ENCODE peak calls at places on chromosomes 11 and 22, in seven cellular contexts. J, W, R, B, C, N and M are unnamed samples.

GRCh38 chr11:119319702-119320592 is 3.0 kb upstream of the MCAM start:
- DNase-seq in J (no peak), W (no peak), R (no peak), B (no peak), C (no peak), N (no peak), M (no peak)

GRCh38 chr11:65323813-65324212 is 9.1 kb downstream of the CDC42EP2 start:
- DNase-seq in J (no peak), W (no peak), R (no peak), B (no peak), C (peak; percentile 26), N (no peak), M (no peak)

GRCh38 chr11:47384498-47384897 is 6.2 kb upstream of the SPI1 start:
- DNase-seq in J (no peak), W (no peak), R (no peak), B (peak; percentile 18), C (no peak), N (no peak), M (no peak)

GRCh38 chr11:15947681-15948648 is 408.4 kb downstream of the SOX6 start:
- DNase-seq in J (no peak), W (no peak), R (no peak), B (no peak), C (no peak), N (no peak), M (no peak)

GRCh38 chr11:70471254-70471653 is 72.9 kb downstream of the CTTN start:
- DNase-seq in J (no peak), W (peak; percentile 5), R (no peak), B (peak; percentile 47), C (no peak), N (no peak), M (no peak)

GRCh38 chr11:117221775-117222517 is 9.9 kb downstream of the PCSK7 start:
- DNase-seq in J (peak; percentile 72), W (peak; percentile 64), R (peak; percentile 66), B (no peak), C (no peak), N (peak; percentile 88), M (peak; percentile 86)

GRCh38 chr11:90113541-90113940 is 20.9 kb upstream of the NAALAD2 start:
- DNase-seq in J (no peak), W (no peak), R (no peak), B (no peak), C (no peak), N (no peak), M (no peak)

GRCh38 chr22:24451162-24451561 is 23.8 kb downstream of the ADORA2A start:
- DNase-seq in J (no peak), W (no peak), R (no peak), B (no peak), C (no peak), N (no peak), M (no peak)

GRCh38 chr11:43937434-43938411 is 4.7 kb upstream of the C11orf96 start:
- DNase-seq in J (peak; percentile 70), W (no peak), R (no peak), B (no peak), C (no peak), N (no peak), M (no peak)

GRCh38 chr11:57230316-57230715 is 6.7 kb downstream of the APLNR start:
- DNase-seq in J (no peak), W (no peak), R (no peak), B (no peak), C (no peak), N (no peak), M (no peak)

GRCh38 chr11:78684377-78684776 is 109.7 kb upstream of the NARS2 start:
- DNase-seq in J (peak; percentile 11), W (no peak), R (no peak), B (no peak), C (no peak), N (no peak), M (no peak)

GRCh38 chr22:22818861-22819855 is 68.5 kb upstream of the IGLL5 start:
- DNase-seq in J (no peak), W (no peak), R (no peak), B (peak; percentile 81), C (no peak), N (no peak), M (no peak)

GRCh38 chr11:1936781-1937615 is 10.1 kb upstream of the MRPL23 start:
- DNase-seq in J (no peak), W (no peak), R (no peak), B (peak; percentile 76), C (peak; percentile 40), N (no peak), M (no peak)

GRCh38 chr11:116454020-116454645 is 318.7 kb downstream of the BUD13 start:
- DNase-seq in J (peak; percentile 27), W (peak; percentile 83), R (peak; percentile 69), B (no peak), C (no peak), N (no peak), M (no peak)

GRCh38 chr11:7004482-7004881 is 15.7 kb downstream of the ZNF214 start:
- DNase-seq in J (peak; percentile 86), W (peak; percentile 45), R (peak; percentile 17), B (no peak), C (no peak), N (peak; percentile 19), M (no peak)

GRCh38 chr11:15216678-15217077 is 102.0 kb downstream of the INSC start:
- DNase-seq in J (no peak), W (no peak), R (no peak), B (no peak), C (no peak), N (no peak), M (no peak)

GRCh38 chr11:47051217-47051616 is 114.7 kb downstream of the CSTPP1 start:
- DNase-seq in J (peak; percentile 51), W (no peak), R (no peak), B (no peak), C (no peak), N (peak; percentile 27), M (no peak)

GRCh38 chr11:75768112-75768908 is at the start of gene DGAT2:
- DNase-seq in J (peak; percentile 42), W (peak; percentile 84), R (peak; percentile 78), B (peak; percentile 96), C (peak; percentile 88), N (peak; percentile 65), M (peak; percentile 70)

GRCh38 chr11:76885390-76886097 is 24.8 kb downstream of the ACER3 start:
- DNase-seq in J (peak; percentile 49), W (no peak), R (no peak), B (no peak), C (no peak), N (no peak), M (no peak)

DNA sequence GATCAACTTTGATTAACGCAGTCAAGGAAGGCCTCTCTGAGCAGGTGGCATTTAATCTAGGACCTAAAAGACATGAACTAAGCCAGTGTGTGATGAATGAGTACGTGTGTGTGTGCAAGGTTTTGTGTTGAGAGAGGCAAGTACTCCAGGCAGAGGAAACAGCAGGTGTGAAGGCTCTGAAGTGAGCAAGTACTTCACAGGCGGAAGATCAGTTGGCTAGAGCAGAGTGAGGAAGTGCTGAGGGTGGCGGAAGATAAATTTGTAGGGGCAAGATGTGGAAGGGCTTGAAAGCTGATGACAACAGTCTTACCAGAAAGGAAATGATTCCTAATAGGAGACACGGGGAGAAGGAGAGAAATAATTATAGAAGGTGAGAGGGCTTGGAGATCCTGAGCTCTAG is 6.7 kb downstream of the APIP start:
- DNase-seq in J (no peak), W (no peak), R (no peak), B (no peak), C (no peak), N (no peak), M (no peak)
- H3K4me1 ChIP-seq in J (no peaks in the 10 kb centered on the region), W (peaks cover 3% of the 10 kb centered on the region), R (no peaks in the 10 kb centered on the region), B (no peaks in the 10 kb centered on the region), C (peaks cover 8% of the 10 kb centered on the region), N (no peaks in the 10 kb centered on the region), M (peaks cover 4% of the 10 kb centered on the region)

DNA sequence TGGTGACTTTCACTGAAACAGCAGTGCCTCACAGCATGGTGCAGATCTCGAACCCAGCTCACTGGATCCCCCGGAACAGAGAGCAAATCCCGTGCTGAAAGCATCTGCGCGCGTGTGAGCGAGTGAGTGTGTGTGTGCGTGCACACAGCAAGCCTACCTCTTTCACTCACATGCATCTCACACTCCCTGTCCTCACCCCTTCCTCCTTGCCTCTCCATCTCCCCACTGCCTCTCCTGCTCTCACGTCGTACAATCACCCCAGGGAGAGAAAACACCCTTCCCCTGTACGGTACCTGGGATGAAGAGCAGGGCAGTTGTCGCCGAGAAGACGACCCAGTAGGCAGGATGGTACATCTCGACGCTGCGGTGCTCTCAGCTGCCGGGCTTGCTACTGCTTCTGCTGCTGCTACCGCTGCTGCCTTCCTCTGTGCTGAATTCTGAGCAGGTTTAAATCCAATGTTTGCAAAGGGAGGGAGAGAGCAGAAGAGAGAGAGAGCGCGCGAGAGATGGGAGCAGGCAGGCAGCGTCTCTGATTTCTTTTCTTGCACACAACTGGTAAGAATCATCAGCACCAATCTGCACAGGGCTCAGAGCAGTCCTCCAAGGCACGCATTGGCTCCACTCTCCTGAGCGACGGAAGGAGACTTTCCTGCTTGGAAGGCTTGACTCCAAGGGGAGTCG is at the start of gene OPCML:
- DNase-seq in J (no peak), W (no peak), R (no peak), B (no peak), C (no peak), N (no peak), M (no peak)
- H3K4me3 ChIP-seq in J (no peak within 1 kb of the TSS), W (no peak within 1 kb of the TSS), R (no peak within 1 kb of the TSS), B (no peak within 1 kb of the TSS), C (no peak within 1 kb of the TSS), N (no peak within 1 kb of the TSS), M (no peak within 1 kb of the TSS)

DNA sequence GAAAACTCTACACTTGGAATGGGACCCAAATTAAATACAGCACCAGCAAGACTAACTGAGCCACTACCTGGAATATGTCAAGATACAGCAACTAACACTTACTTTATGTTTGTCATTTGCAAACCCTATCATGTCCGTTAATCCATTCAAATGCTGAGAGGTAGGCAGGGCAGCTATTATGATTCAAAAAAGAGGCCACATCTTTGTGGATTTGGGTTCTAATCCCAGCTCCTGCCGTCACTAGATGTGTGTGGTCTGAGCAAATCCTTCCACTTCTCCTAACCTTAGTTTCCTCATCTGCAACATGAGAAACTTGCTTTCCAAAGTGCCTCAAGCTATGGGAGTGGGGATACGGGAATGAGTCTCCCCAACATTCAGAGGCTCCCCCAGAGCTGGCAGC is 24.2 kb downstream of the FLI1 start:
- DNase-seq in J (no peak), W (no peak), R (no peak), B (no peak), C (no peak), N (no peak), M (no peak)
- H3K4me1 ChIP-seq in J (peaks cover 21% of the 10 kb centered on the region), W (peaks cover 7% of the 10 kb centered on the region), R (peaks cover 7% of the 10 kb centered on the region), B (peaks cover 98% of the 10 kb centered on the region), C (peaks cover 95% of the 10 kb centered on the region), N (peaks cover 14% of the 10 kb centered on the region), M (peaks cover 89% of the 10 kb centered on the region)

DNA sequence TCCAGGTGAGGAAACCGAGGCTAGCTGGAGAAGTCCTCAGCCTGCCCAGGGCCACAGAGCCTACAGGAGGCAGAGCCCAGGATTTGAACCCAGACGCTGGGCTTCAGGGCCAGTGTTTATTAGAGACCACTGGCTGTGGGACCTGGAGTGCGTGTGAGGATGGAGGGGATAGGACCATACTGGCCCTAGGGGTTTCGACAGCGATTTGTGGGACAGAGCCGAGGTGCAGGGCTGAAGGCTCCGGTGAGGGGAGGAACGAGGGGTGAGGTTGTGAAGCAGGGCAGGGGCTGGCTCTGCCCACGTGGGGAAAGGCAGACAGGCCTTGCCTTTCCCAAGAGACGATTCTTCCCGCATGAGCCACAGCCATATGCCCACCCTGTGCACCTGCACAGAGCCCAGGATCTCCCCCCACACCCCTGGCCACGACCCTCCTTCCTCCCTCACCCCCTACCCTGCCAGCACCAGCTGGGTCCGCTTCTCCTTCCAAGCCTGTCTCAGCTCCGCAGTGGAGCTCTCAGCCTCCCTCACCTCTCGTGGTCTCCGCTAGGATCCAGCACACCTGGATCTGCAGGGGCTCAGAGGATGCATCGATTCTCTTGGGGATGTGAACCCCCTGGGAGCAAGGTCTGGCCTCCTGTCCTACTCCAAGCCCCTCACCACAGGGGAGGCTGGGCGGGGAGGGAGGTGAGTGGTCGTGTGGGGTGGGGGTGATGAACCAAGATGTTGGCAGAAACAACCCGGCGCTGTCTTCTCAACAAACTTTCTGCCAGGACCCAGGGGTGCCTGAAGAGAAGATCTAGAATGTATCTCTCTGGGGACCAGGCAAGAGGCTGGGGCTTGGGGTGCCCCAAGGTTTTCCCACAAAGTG is 58.4 kb downstream of the RTL6 start:
- DNase-seq in J (no peak), W (no peak), R (no peak), B (peak; percentile 57), C (no peak), N (no peak), M (no peak)
- H3K4me3 ChIP-seq in J (no peak overlapping the region), W (no peak overlapping the region), R (no peak overlapping the region), B (no peak overlapping the region), C (no peak overlapping the region), N (no peak overlapping the region), M (no peak overlapping the region)